ENCODE peak calls at places on chromosomes 12 and 14, in four cellular contexts. One of them, this sample, is unnamed.

GRCh38 chr14:92850492-92850891 is 56.4 kb downstream of the GOLGA5 start:
- DNase-seq in stomach: no peak
- DNase-seq in NCI-H1436: no peak
- DNase-seq in left ventricle myocardium inferior: no peak
- DNase-seq in this sample: no peak

GRCh38 chr12:121992059-121992879 is 29.4 kb upstream of the BCL7A start:
- DNase-seq in NCI-H1436: no peak
- DNase-seq in stomach: no peak
- DNase-seq in left ventricle myocardium inferior: no peak
- DNase-seq in this sample: no peak

GRCh38 chr14:67964391-67964812 is 144.8 kb downstream of the RAD51B start:
- DNase-seq in stomach: no peak
- DNase-seq in left ventricle myocardium inferior: no peak
- DNase-seq in NCI-H1436: no peak
- DNase-seq in this sample: no peak

GRCh38 chr12:108846320-108846719 is 11.1 kb downstream of the SSH1 start:
- DNase-seq in stomach: no peak
- DNase-seq in left ventricle myocardium inferior: peak; percentile 72
- DNase-seq in NCI-H1436: no peak
- DNase-seq in this sample: no peak

GRCh38 chr12:26017484-26018211 is 59.2 kb downstream of the RASSF8 start:
- DNase-seq in stomach: no peak
- DNase-seq in left ventricle myocardium inferior: no peak
- DNase-seq in NCI-H1436: no peak
- DNase-seq in this sample: no peak

GRCh38 chr12:20482680-20483079 is 114.3 kb downstream of the PDE3A start:
- DNase-seq in stomach: no peak
- DNase-seq in NCI-H1436: no peak
- DNase-seq in left ventricle myocardium inferior: no peak
- DNase-seq in this sample: no peak

GRCh38 chr14:63362305-63362914 is 43.7 kb upstream of the GPHB5 start:
- DNase-seq in stomach: no peak
- DNase-seq in NCI-H1436: peak; percentile 70
- DNase-seq in left ventricle myocardium inferior: no peak
- DNase-seq in this sample: peak; percentile 55

GRCh38 chr12:81492131-81492720 is 266.9 kb downstream of the PPFIA2 start:
- DNase-seq in stomach: no peak
- DNase-seq in left ventricle myocardium inferior: no peak
- DNase-seq in NCI-H1436: no peak
- DNase-seq in this sample: no peak

GRCh38 chr14:99261916-99262787 is 9.8 kb downstream of the BCL11B start:
- DNase-seq in left ventricle myocardium inferior: no peak
- DNase-seq in NCI-H1436: no peak
- DNase-seq in stomach: peak; percentile 43
- DNase-seq in this sample: no peak

GRCh38 chr14:92582706-92583452 is 69.3 kb downstream of the RIN3 start:
- DNase-seq in stomach: no peak
- DNase-seq in left ventricle myocardium inferior: no peak
- DNase-seq in NCI-H1436: no peak
- DNase-seq in this sample: no peak

GRCh38 chr12:124686001-124686884 is 118.8 kb upstream of the NCOR2 start:
- DNase-seq in NCI-H1436: no peak
- DNase-seq in stomach: no peak
- DNase-seq in left ventricle myocardium inferior: no peak
- DNase-seq in this sample: no peak

GRCh38 chr14:99737451-99737951 is 53.4 kb downstream of the CYP46A1 start:
- DNase-seq in NCI-H1436: no peak
- DNase-seq in left ventricle myocardium inferior: peak; percentile 68
- DNase-seq in stomach: peak; percentile 78
- DNase-seq in this sample: no peak

This sample was measured in NCI-H1930.